ENCODE peak calls at places on chromosomes 5 and 9, in eight cellular contexts. G is ovary, W is hepatocyte, B is colonic mucosa, C is prostate gland, I is HCT116, H is heart left ventricle, Q is coronary artery. T is an unnamed sample.

GRCh38 chr9:112031400-112031799 is 134.8 kb downstream of the UGCG start:
- DNase-seq in G (no peak), W (no peak), B (no peak), C (no peak), I (no peak), H (no peak), Q (no peak), T (no peak)

GRCh38 chr9:130766031-130766903 is 68.8 kb upstream of the ABL1 start:
- DNase-seq in G (no peak), W (no peak), B (peak), C (no peak), I (no peak), H (no peak), Q (no peak), T (peak)

GRCh38 chr9:81053298-81054025 is 635.9 kb downstream of the TLE1 start:
- DNase-seq in G (no peak), W (no peak), B (no peak), C (no peak), I (no peak), H (no peak), Q (no peak), T (no peak)

GRCh38 chr9:26260238-26260637 is 582.0 kb upstream of the TUSC1 start:
- DNase-seq in G (no peak), W (no peak), B (no peak), C (no peak), I (no peak), H (no peak), Q (no peak), T (no peak)

GRCh38 chr5:82345108-82345507 is 67.0 kb upstream of the RPS23 start:
- DNase-seq in G (no peak), W (no peak), B (no peak), C (no peak), I (no peak), H (no peak), Q (no peak), T (no peak)

GRCh38 chr9:114446036-114446435 is 58.3 kb upstream of the AKNA start:
- DNase-seq in G (no peak), W (no peak), B (no peak), C (no peak), I (no peak), H (no peak), Q (no peak), T (no peak)

GRCh38 chr5:170357853-170358497 is 31.2 kb downstream of the KCNMB1 start:
- DNase-seq in G (peak), W (no peak), B (peak), C (no peak), I (no peak), H (peak), Q (no peak), T (no peak)

GRCh38 chr5:158991391-158991790 is 108.3 kb downstream of the EBF1 start:
- DNase-seq in G (no peak), W (no peak), B (no peak), C (no peak), I (no peak), H (no peak), Q (no peak), T (no peak)

GRCh38 chr9:21334603-21334968 is 618 bp downstream of the KLHL9 start:
- DNase-seq in G (peak), W (no peak), B (no peak), C (no peak), I (no peak), H (no peak), Q (no peak), T (no peak)

GRCh38 chr5:80711938-80712337 is 57.2 kb upstream of the DHFR start:
- DNase-seq in G (no peak), W (peak), B (no peak), C (no peak), I (peak), H (no peak), Q (no peak), T (no peak)

GRCh38 chr9:36258170-36258988 is at the start of gene GNE:
- DNase-seq in G (peak), W (peak), B (peak), C (peak), I (peak), H (peak), Q (peak), T (peak)

GRCh38 chr5:14417232-14417730 is 164.3 kb upstream of the OTULINL start:
- DNase-seq in G (peak), W (no peak), B (no peak), C (no peak), I (no peak), H (no peak), Q (no peak), T (no peak)

GRCh38 chr5:163189023-163189553 is 248.3 kb upstream of the CCNG1 start:
- DNase-seq in G (no peak), W (no peak), B (no peak), C (no peak), I (no peak), H (no peak), Q (no peak), T (no peak)

GRCh38 chr9:110427497-110428104 is 89.9 kb upstream of the TXNDC8 start:
- DNase-seq in G (peak), W (peak), B (peak), C (no peak), I (peak), H (peak), Q (no peak), T (peak)

GRCh38 chr5:143350790-143351603 is 52.5 kb downstream of the NR3C1 start:
- DNase-seq in G (no peak), W (no peak), B (no peak), C (no peak), I (peak), H (no peak), Q (no peak), T (no peak)

GRCh38 chr5:57094753-57095683 is 78.8 kb upstream of the GPBP1 start:
- DNase-seq in G (no peak), W (peak), B (peak), C (no peak), I (no peak), H (no peak), Q (no peak), T (no peak)

GRCh38 chr5:81552844-81553569 is 159.1 kb upstream of the ACOT12 start:
- DNase-seq in G (no peak), W (no peak), B (no peak), C (no peak), I (peak), H (no peak), Q (no peak), T (no peak)

GRCh38 chr5:181052928-181053759 is 13.1 kb downstream of the BTNL9 start:
- DNase-seq in G (peak), W (peak), B (no peak), C (no peak), I (no peak), H (no peak), Q (no peak), T (no peak)

GRCh38 chr9:18114559-18114958 is 359.4 kb upstream of the ADAMTSL1 start:
- DNase-seq in G (no peak), W (no peak), B (no peak), C (no peak), I (no peak), H (no peak), Q (no peak), T (no peak)

GRCh38 chr5:147863409-147864194 is 14.9 kb upstream of the SCGB3A2 start:
- DNase-seq in G (no peak), W (no peak), B (no peak), C (no peak), I (no peak), H (no peak), Q (no peak), T (no peak)

GRCh38 chr9:129140397-129141065 is 29.3 kb downstream of the PTPA start:
- DNase-seq in G (peak), W (peak), B (peak), C (peak), I (no peak), H (peak), Q (peak), T (peak)

GRCh38 chr9:135479469-135480052 is at the start of gene PPP1R26:
- DNase-seq in G (no peak), W (peak), B (no peak), C (no peak), I (no peak), H (peak), Q (no peak), T (peak)

GRCh38 chr9:138040446-138041430 is 163.2 kb downstream of the CACNA1B start:
- DNase-seq in G (no peak), W (no peak), B (no peak), C (no peak), I (no peak), H (no peak), Q (no peak), T (no peak)

GRCh38 chr9:119649205-119649604 is 280.0 kb upstream of the BRINP1 start:
- DNase-seq in G (no peak), W (no peak), B (no peak), C (no peak), I (no peak), H (no peak), Q (no peak), T (no peak)

GRCh38 chr5:170520319-170520718 is 16.5 kb downstream of the KCNIP1 start:
- DNase-seq in G (no peak), W (peak), B (no peak), C (no peak), I (no peak), H (no peak), Q (no peak), T (no peak)

GRCh38 chr9:33151007-33151557 is 16.1 kb downstream of the B4GALT1 start:
- DNase-seq in G (peak), W (peak), B (peak), C (no peak), I (no peak), H (peak), Q (peak), T (peak)

GRCh38 chr5:4643190-4643589 is 496.9 kb upstream of the ADAMTS16 start:
- DNase-seq in G (no peak), W (no peak), B (no peak), C (no peak), I (no peak), H (no peak), Q (no peak), T (no peak)

GRCh38 chr5:168891175-168891812 is 312.1 kb upstream of the PANK3 start:
- DNase-seq in G (no peak), W (no peak), B (no peak), C (no peak), I (no peak), H (no peak), Q (no peak), T (peak)

GRCh38 chr9:133429641-133430161 is 7.5 kb downstream of the ADAMTS13 start:
- DNase-seq in G (no peak), W (peak), B (peak), C (peak), I (no peak), H (no peak), Q (no peak), T (peak)

GRCh38 chr5:172502969-172503368 is 48.6 kb upstream of the SH3PXD2B start:
- DNase-seq in G (peak), W (no peak), B (peak), C (peak), I (no peak), H (no peak), Q (peak), T (no peak)

GRCh38 chr5:142783601-142784291 is 13.6 kb downstream of the ARHGAP26 start:
- DNase-seq in G (peak), W (no peak), B (no peak), C (no peak), I (no peak), H (peak), Q (no peak), T (no peak)

GRCh38 chr9:107138261-107138992 is 144.7 kb upstream of the RAD23B start:
- DNase-seq in G (no peak), W (no peak), B (no peak), C (no peak), I (no peak), H (no peak), Q (no peak), T (no peak)

GRCh38 chr9:124863371-124863831 is 1.5 kb downstream of the ARPC5L start:
- DNase-seq in G (no peak), W (no peak), B (no peak), C (peak), I (no peak), H (no peak), Q (no peak), T (peak)

GRCh38 chr5:148860599-148860998 is 34.2 kb downstream of the ADRB2 start:
- DNase-seq in G (no peak), W (no peak), B (no peak), C (no peak), I (no peak), H (no peak), Q (no peak), T (no peak)

GRCh38 chr5:110790673-110791072 is 51.9 kb downstream of the SLC25A46 start:
- DNase-seq in G (no peak), W (peak), B (no peak), C (no peak), I (no peak), H (no peak), Q (no peak), T (no peak)
- TF ChIP-seq CTCF in G (no peak), W (peak), B (no peak), C (peak), I (peak), H (no peak), Q (no peak), T (peak)

GRCh38 chr5:43642428-43642827 is 39.4 kb downstream of the NNT start:
- DNase-seq in G (no peak), W (no peak), B (no peak), C (no peak), I (no peak), H (no peak), Q (no peak), T (peak)
- H3K27ac ChIP-seq in G (no peak), W (no peak), B (no peak), C (no peak), I (no peak), H (no peak), Q (no peak), T (no peak)

GRCh38 chr9:116628706-116629105 is 58.4 kb upstream of the TRIM32 start:
- DNase-seq in G (no peak), W (no peak), B (no peak), C (no peak), I (no peak), H (no peak), Q (no peak), T (peak)

GRCh38 chr9:116635908-116636307 is 51.2 kb upstream of the TRIM32 start:
- DNase-seq in G (no peak), W (no peak), B (no peak), C (no peak), I (no peak), H (no peak), Q (no peak), T (no peak)

GRCh38 chr9:116632990-116633441 is 54.1 kb upstream of the TRIM32 start:
- DNase-seq in G (no peak), W (no peak), B (no peak), C (no peak), I (no peak), H (no peak), Q (no peak), T (no peak)

GRCh38 chr9:116629700-116630099 is 57.4 kb upstream of the TRIM32 start:
- DNase-seq in G (no peak), W (no peak), B (no peak), C (no peak), I (no peak), H (no peak), Q (no peak), T (no peak)

GRCh38 chr9:116633444-116633843 is 53.7 kb upstream of the TRIM32 start:
- DNase-seq in G (no peak), W (no peak), B (no peak), C (no peak), I (no peak), H (no peak), Q (no peak), T (no peak)
- H3K4me3 ChIP-seq in G (no peak), W (no peak), B (no peak), C (no peak), I (no peak), H (no peak), Q (no peak), T (no peak)

DNA sequence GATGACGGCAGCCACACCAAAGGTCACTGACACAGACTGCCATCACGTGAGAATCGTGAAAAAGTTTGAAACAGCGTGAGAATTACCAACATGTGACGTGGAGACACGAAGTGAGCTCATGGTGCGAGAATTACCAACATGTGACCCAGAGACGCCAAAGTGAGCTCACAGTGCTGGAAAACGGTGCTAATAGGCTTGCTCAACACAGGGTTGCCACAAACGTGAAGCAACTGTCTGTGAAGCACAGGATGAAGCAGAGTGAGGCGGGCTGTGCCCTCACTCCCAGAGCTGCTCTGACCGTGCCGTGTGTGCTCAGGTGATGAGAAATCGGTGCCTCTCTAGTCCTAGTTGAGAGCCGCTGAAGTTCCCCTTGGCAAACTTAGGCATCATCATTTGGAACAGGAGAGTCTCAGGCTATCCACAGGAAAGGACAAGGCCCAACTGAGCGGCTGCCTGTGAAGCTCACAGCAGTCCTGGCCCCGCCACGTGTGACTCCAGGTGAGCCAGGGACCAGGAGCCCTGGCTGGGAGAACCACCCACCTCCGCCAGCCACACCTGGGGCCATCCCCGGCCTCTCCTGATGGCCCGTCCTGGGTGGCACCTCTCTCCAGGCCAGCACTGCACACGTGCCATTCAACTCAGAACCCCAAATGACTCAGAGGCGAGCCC is 29.8 kb upstream of the SLC6A3 start:
- DNase-seq in G (no peak), W (no peak), B (no peak), C (no peak), I (no peak), H (peak), Q (no peak), T (no peak)
- TF ChIP-seq CTCF in G (no peak), W (no peak), B (no peak), C (no peak), I (no peak), H (no peak), Q (no peak), T (no peak)

DNA sequence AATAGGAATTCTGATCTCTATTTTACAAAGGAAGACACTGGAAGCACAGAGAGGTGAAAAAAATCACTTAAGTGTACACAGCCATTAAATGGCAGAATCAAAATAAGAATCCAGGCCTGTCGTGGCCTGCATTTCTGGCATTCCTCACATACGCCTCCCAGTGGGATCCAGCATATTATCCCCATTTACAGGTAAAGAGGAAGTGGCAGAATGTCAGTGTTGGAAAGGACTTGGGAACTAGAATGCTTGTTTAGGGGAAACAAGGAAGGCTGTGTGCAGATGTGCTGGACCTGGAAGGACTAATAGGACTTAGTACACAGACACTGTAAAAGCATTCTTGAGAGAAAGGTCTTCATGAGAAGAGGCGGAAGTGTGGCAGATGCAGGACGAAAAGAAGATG is 241.8 kb downstream of the TRIM32 start:
- DNase-seq in G (no peak), W (no peak), B (no peak), C (no peak), I (no peak), H (no peak), Q (no peak), T (no peak)
- H3K27ac ChIP-seq in G (no peak), W (peak), B (no peak), C (no peak), I (no peak), H (no peak), Q (no peak), T (no peak)

GRCh38 chr5:124677999-124678385 is 68.4 kb downstream of the ZNF608 start:
- DNase-seq in G (no peak), W (no peak), B (no peak), C (no peak), I (no peak), H (no peak), Q (no peak), T (no peak)
- H3K4me3 ChIP-seq in G (no peak), W (no peak), B (no peak), C (no peak), I (no peak), H (no peak), Q (no peak), T (no peak)

GRCh38 chr9:4297151-4297794 is 2.6 kb downstream of the GLIS3 start:
- DNase-seq in G (peak), W (peak), B (peak), C (peak), I (peak), H (peak), Q (peak), T (peak)
- TF ChIP-seq CTCF in G (peak), W (peak), B (peak), C (peak), I (peak), H (no peak), Q (no peak), T (peak)